ENCODE peak calls at places on chromosomes 1 and 21, in eight cellular contexts. Z is EH, D is OCI-LY7, P is activated gamma-delta T cell, Q is aorta, F is DMS153, E is NCI-H748 treated with DMSO at 0.1 percent for 48 hours, O is cardiac fibroblast. W is an unnamed sample.

GRCh38 chr1:32890516-32891240 is 4.4 kb downstream of the HPCA start:
- DNase-seq in D (no peak), Z (no peak), Q (peak; percentile 42), P (no peak), E (no peak), O (no peak), F (no peak), W (no peak)

GRCh38 chr1:62356257-62356835 is 37.1 kb upstream of the KANK4 start:
- DNase-seq in E (no peak), F (no peak), Z (peak; percentile 71), Q (no peak), O (peak; percentile 30), P (no peak), D (no peak), W (peak; percentile 10)

GRCh38 chr1:10204003-10204642 is 6.2 kb upstream of the KIF1B start:
- DNase-seq in Z (no peak), O (no peak), E (no peak), D (no peak), Q (no peak), F (no peak), P (no peak), W (no peak)

GRCh38 chr1:170790175-170790574 is 126.2 kb downstream of the PRRX1 start:
- DNase-seq in Z (no peak), F (no peak), O (no peak), E (no peak), P (no peak), Q (no peak), D (no peak), W (no peak)

GRCh38 chr1:220705782-220706181 is 15.6 kb downstream of the C1orf115 start:
- DNase-seq in E (no peak), Z (no peak), O (no peak), Q (no peak), P (no peak), D (no peak), F (no peak), W (no peak)

GRCh38 chr1:107467286-107467685 is 326.4 kb downstream of the NTNG1 start:
- DNase-seq in P (no peak), E (no peak), F (no peak), O (no peak), Q (no peak), Z (no peak), D (no peak), W (no peak)

GRCh38 chr21:35136586-35137254 is 87.6 kb upstream of the RUNX1 start:
- DNase-seq in Q (no peak), D (no peak), P (no peak), F (no peak), Z (peak; percentile 80), O (peak; percentile 48), E (no peak), W (no peak)

GRCh38 chr1:119290297-119290696 is 78.3 kb upstream of the HAO2 start:
- DNase-seq in Z (no peak), E (no peak), F (no peak), D (no peak), O (no peak), P (no peak), Q (no peak), W (no peak)

GRCh38 chr1:84972377-84972987 is 24.4 kb downstream of the MCOLN2 start:
- DNase-seq in Z (peak; percentile 28), F (no peak), O (no peak), E (no peak), D (peak; percentile 13), Q (no peak), P (no peak), W (no peak)

GRCh38 chr1:32828341-32828740 is 10.9 kb downstream of the S100PBP start:
- DNase-seq in Q (no peak), O (peak; percentile 35), D (no peak), P (no peak), E (no peak), F (no peak), Z (peak; percentile 20), W (no peak)

W was measured in activated CD4-positive, alpha-beta memory T cell treated with anti-CD3 and anti-CD28 coated beads for 36 hours.